ENCODE peak calls at places on chromosomes 1 and 21, in eight cellular contexts. F is renal cortical epithelial cell, E is SK-N-SH, X is iPS DF 19.7, S is HTR-8/SVneo, O is NCI-H1092 treated with DMSO at 0.1 percent for 48 hours, H is progenitor cell of endocrine pancreas, M is NB4. B is an unnamed sample.

GRCh38 chr1:64878931-64879710 is 87.2 kb downstream of the JAK1 start:
- DNase-seq in F (no peak), E (peak; percentile 44), X (no peak), S (no peak), O (no peak), H (no peak), M (no peak), B (no peak)

GRCh38 chr1:202964755-202965440 is 2.2 kb downstream of the CYB5R1 start:
- DNase-seq in F (no peak), E (no peak), X (no peak), S (no peak), O (peak; percentile 99), H (no peak), M (no peak), B (no peak)

GRCh38 chr1:219439376-219439775 is 173.5 kb downstream of the ZC3H11B start:
- DNase-seq in F (no peak), E (no peak), X (no peak), S (no peak), O (no peak), H (no peak), M (no peak), B (no peak)

GRCh38 chr1:50970927-50971582 is 1.0 kb downstream of the CDKN2C start:
- DNase-seq in F (no peak), E (no peak), X (no peak), S (no peak), O (peak; percentile 62), H (no peak), M (no peak), B (no peak)

GRCh38 chr1:87449348-87449963 is 120.8 kb downstream of the LMO4 start:
- DNase-seq in F (peak; percentile 58), E (no peak), X (no peak), S (no peak), O (peak; percentile 93), H (no peak), M (no peak), B (no peak)

GRCh38 chr21:45403825-45404725 is 890 bp upstream of the COL18A1 start:
- DNase-seq in F (no peak), E (no peak), X (peak; percentile 61), S (no peak), O (no peak), H (no peak), M (no peak), B (no peak)

GRCh38 chr1:30714025-30714424 is 9.4 kb downstream of the MATN1 start:
- DNase-seq in F (no peak), E (no peak), X (no peak), S (no peak), O (no peak), H (no peak), M (no peak), B (no peak)

GRCh38 chr1:22639286-22639685 is 2.9 kb downstream of the C1QA start:
- DNase-seq in F (peak; percentile 4), E (no peak), X (peak; percentile 48), S (no peak), O (no peak), H (no peak), M (peak; percentile 53), B (no peak)

GRCh38 chr1:97849350-97850339 is 71.2 kb downstream of the DPYD start:
- DNase-seq in F (peak; percentile 95), E (no peak), X (no peak), S (peak; percentile 60), O (no peak), H (no peak), M (peak; percentile 84), B (no peak)

GRCh38 chr1:18668750-18669404 is 38.2 kb downstream of the PAX7 start:
- DNase-seq in F (peak; percentile 24), E (no peak), X (no peak), S (no peak), O (no peak), H (no peak), M (no peak), B (no peak)

B was measured in cerebellar cortex.